ENCODE peak calls at places on chromosomes 6 and 20, in ten cellular contexts. T is GM06990; D is Peyer's patch; K is bronchial epithelial cell; Y is dorsolateral prefrontal cortex; F is AG04450; B is MM.1S; O is CD4-positive, alpha-beta T cell; N is neural crest cell; M is AG09309. Z is an unnamed sample.

GRCh38 chr20:49750611-49751396 is 37.1 kb upstream of the B4GALT5 start:
- DNase-seq in T (peak; percentile 68), D (peak; percentile 71), K (no peak), Y (no peak), F (no peak), B (peak; percentile 96), O (no peak), N (no peak), M (no peak), Z (peak; percentile 49)

GRCh38 chr6:34341481-34341971 is 50.9 kb downstream of the NUDT3 start:
- DNase-seq in T (no peak), D (no peak), K (peak; percentile 61), Y (no peak), F (no peak), B (no peak), O (no peak), N (no peak), M (no peak), Z (no peak)

GRCh38 chr20:47724398-47724797 is 60.9 kb downstream of the SULF2 start:
- DNase-seq in T (no peak), D (no peak), K (no peak), Y (no peak), F (no peak), B (no peak), O (no peak), N (no peak), M (no peak), Z (no peak)

GRCh38 chr6:14435291-14435690 is 317.7 kb downstream of the CD83 start:
- DNase-seq in T (no peak), D (no peak), K (no peak), Y (no peak), F (no peak), B (no peak), O (no peak), N (no peak), M (no peak), Z (no peak)

GRCh38 chr6:148653138-148653776 is 93.6 kb upstream of the UST start:
- DNase-seq in T (no peak), D (no peak), K (no peak), Y (no peak), F (no peak), B (no peak), O (no peak), N (no peak), M (no peak), Z (no peak)

GRCh38 chr6:132513821-132514545 is 1.1 kb upstream of the STX7 start:
- DNase-seq in T (no peak), D (no peak), K (peak; percentile 8), Y (no peak), F (no peak), B (peak; percentile 39), O (no peak), N (no peak), M (no peak), Z (no peak)

GRCh38 chr20:3751664-3752385 is 15.7 kb downstream of the ADISSP start:
- DNase-seq in T (peak; percentile 69), D (peak; percentile 30), K (peak; percentile 45), Y (no peak), F (no peak), B (no peak), O (no peak), N (no peak), M (no peak), Z (peak; percentile 73)

GRCh38 chr20:39822667-39823066 is 860.5 kb downstream of the DHX35 start:
- DNase-seq in T (no peak), D (no peak), K (peak; percentile 50), Y (no peak), F (no peak), B (no peak), O (no peak), N (no peak), M (peak; percentile 8), Z (no peak)

GRCh38 chr6:33655155-33655554 is 34.0 kb downstream of the ITPR3 start:
- DNase-seq in T (no peak), D (no peak), K (no peak), Y (no peak), F (no peak), B (no peak), O (no peak), N (no peak), M (no peak), Z (no peak)

GRCh38 chr20:56518126-56518525 is 6.4 kb upstream of the FAM209A start:
- DNase-seq in T (no peak), D (no peak), K (no peak), Y (no peak), F (no peak), B (no peak), O (no peak), N (no peak), M (no peak), Z (no peak)

GRCh38 chr6:29647927-29648642 is 8.8 kb upstream of the MOG start:
- DNase-seq in T (no peak), D (no peak), K (peak; percentile 64), Y (no peak), F (no peak), B (peak; percentile 33), O (no peak), N (no peak), M (no peak), Z (no peak)
- TF ChIP-seq CTCF in T (peak; percentile 51), D (no peak), K (peak; percentile 55), Y (peak; percentile 76), F (peak; percentile 77), B (peak; percentile 67), O (no peak), N (peak; percentile 66), M (peak; percentile 67), Z (peak; percentile 45)

GRCh38 chr6:131117866-131118265 is 17.4 kb upstream of the AKAP7 start:
- DNase-seq in T (no peak), D (no peak), K (no peak), Y (no peak), F (no peak), B (no peak), O (no peak), N (no peak), M (no peak), Z (no peak)

GRCh38 chr6:131122007-131122406 is 13.3 kb upstream of the AKAP7 start:
- DNase-seq in T (no peak), D (no peak), K (peak; percentile 23), Y (no peak), F (no peak), B (no peak), O (no peak), N (no peak), M (no peak), Z (no peak)

GRCh38 chr6:131112252-131112651 is 23.0 kb upstream of the AKAP7 start:
- DNase-seq in T (no peak), D (no peak), K (no peak), Y (no peak), F (no peak), B (no peak), O (no peak), N (no peak), M (no peak), Z (no peak)

GRCh38 chr6:131116321-131116720 is 18.9 kb upstream of the AKAP7 start:
- DNase-seq in T (no peak), D (no peak), K (no peak), Y (no peak), F (no peak), B (no peak), O (no peak), N (no peak), M (no peak), Z (no peak)

GRCh38 chr6:131116755-131117360 is 18.4 kb upstream of the AKAP7 start:
- DNase-seq in T (peak; percentile 23), D (no peak), K (peak; percentile 53), Y (no peak), F (peak; percentile 11), B (peak; percentile 55), O (no peak), N (no peak), M (no peak), Z (no peak)
- TF ChIP-seq CTCF in T (peak; percentile 35), D (peak; percentile 11), K (peak; percentile 17), Y (peak; percentile 74), F (peak; percentile 48), B (peak; percentile 55), O (peak; percentile 66), N (peak; percentile 63), M (peak; percentile 48), Z (peak; percentile 14)

GRCh38 chr6:28105286-28105685 is 19.1 kb upstream of the ZSCAN16 start:
- DNase-seq in T (no peak), D (no peak), K (peak; percentile 40), Y (no peak), F (no peak), B (peak; percentile 9), O (no peak), N (no peak), M (no peak), Z (peak; percentile 32)
- TF ChIP-seq CTCF in T (peak; percentile 21), D (no peak), K (no peak), Y (no peak), F (no peak), B (no peak), O (no peak), N (no peak), M (no peak), Z (peak; percentile 12)

DNA sequence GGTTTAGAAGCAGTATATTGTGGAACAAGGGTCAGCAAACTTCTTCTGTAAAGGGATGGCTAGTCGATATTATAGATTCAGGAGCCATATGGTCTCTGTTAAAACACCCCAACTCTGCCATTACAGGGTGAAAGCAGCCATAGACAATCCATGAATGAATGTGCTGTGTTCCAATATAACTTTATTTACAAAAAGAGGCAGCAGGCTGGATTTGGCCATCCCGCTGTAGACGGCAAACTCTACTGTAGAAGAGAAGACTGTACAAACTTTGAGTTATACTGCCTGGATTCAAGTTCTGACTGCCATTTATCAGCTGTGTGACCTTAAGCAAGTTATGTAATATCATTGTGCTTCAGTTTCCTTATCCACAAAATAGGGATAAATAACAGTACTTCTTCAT is 33.7 kb upstream of the SNX9 start:
- DNase-seq in T (no peak), D (no peak), K (no peak), Y (no peak), F (no peak), B (no peak), O (no peak), N (no peak), M (no peak), Z (no peak)
- TF ChIP-seq CTCF in T (no peak), D (no peak), K (no peak), Y (no peak), F (no peak), B (no peak), O (no peak), N (no peak), M (no peak), Z (no peak)